ENCODE peak calls at places on chromosomes 5 and 9, in four cellular contexts. G, T, Z and J are unnamed samples.

GRCh38 chr5:148760945-148761638 is 65.3 kb upstream of the ADRB2 start:
- DNase-seq in T (no peak), Z (no peak), G (no peak), J (no peak)

GRCh38 chr5:157312492-157312891 is 46.6 kb downstream of the CYFIP2 start:
- DNase-seq in T (no peak), G (peak; percentile 92), Z (no peak), J (no peak)

GRCh38 chr5:96881511-96882115 is 5.3 kb downstream of the ERAP2 start:
- DNase-seq in G (peak; percentile 50), Z (peak; percentile 62), T (no peak), J (no peak)

GRCh38 chr5:176614805-176615478 is 5.0 kb upstream of the GPRIN1 start:
- DNase-seq in T (no peak), G (peak; percentile 79), Z (no peak), J (no peak)

GRCh38 chr5:74075900-74076484 is 450.0 kb downstream of the ARHGEF28 start:
- DNase-seq in T (no peak), Z (peak; percentile 83), G (peak; percentile 83), J (no peak)

GRCh38 chr9:131608469-131609115 is 63.3 kb downstream of the PRRT1B start:
- DNase-seq in Z (peak; percentile 78), T (peak; percentile 63), G (peak; percentile 76), J (peak; percentile 28)

GRCh38 chr9:68416891-68417570 is 60.6 kb downstream of the PGM5 start:
- DNase-seq in G (peak; percentile 49), T (no peak), Z (no peak), J (no peak)

GRCh38 chr5:167812871-167813270 is 478.6 kb upstream of the WWC1 start:
- DNase-seq in Z (no peak), T (no peak), G (no peak), J (no peak)

GRCh38 chr5:143874312-143874711 is 62.4 kb downstream of the HMHB1 start:
- DNase-seq in G (no peak), T (no peak), Z (no peak), J (no peak)

GRCh38 chr9:114275246-114275994 is 47.5 kb upstream of the ORM1 start:
- DNase-seq in T (no peak), G (peak; percentile 31), Z (no peak), J (no peak)

GRCh38 chr9:114012126-114012525 is 66.0 kb downstream of the AMBP start:
- DNase-seq in Z (no peak), G (no peak), T (no peak), J (no peak)

GRCh38 chr5:180373475-180374269 is 20.5 kb upstream of the GFPT2 start:
- DNase-seq in T (no peak), G (no peak), Z (no peak), J (no peak)

GRCh38 chr5:168364738-168365550 is 73.5 kb downstream of the WWC1 start:
- DNase-seq in T (no peak), G (peak; percentile 48), Z (peak; percentile 88), J (no peak)

GRCh38 chr9:82720515-82720914 is 342.4 kb downstream of the RASEF start:
- DNase-seq in Z (no peak), G (no peak), T (no peak), J (no peak)

GRCh38 chr5:17378346-17378984 is 119.6 kb upstream of the TAF11L2 start:
- DNase-seq in Z (no peak), G (peak; percentile 49), T (no peak), J (no peak)

GRCh38 chr5:10892135-10892910 is 131.3 kb upstream of the DAP start:
- DNase-seq in T (no peak), G (peak; percentile 49), Z (no peak), J (no peak)

GRCh38 chr5:16983972-16984371 is 47.9 kb upstream of the MYO10 start:
- DNase-seq in G (peak; percentile 63), Z (peak; percentile 50), T (no peak), J (no peak)

GRCh38 chr5:180804129-180804601 is 1.6 kb upstream of the MGAT1 start:
- DNase-seq in Z (no peak), G (no peak), T (no peak), J (no peak)

GRCh38 chr9:35069020-35069419 is 3.4 kb downstream of the VCP start:
- DNase-seq in T (no peak), G (no peak), Z (no peak), J (no peak)

GRCh38 chr9:112671256-112671655 is 46.7 kb downstream of the INIP start:
- DNase-seq in G (no peak), Z (no peak), T (no peak), J (no peak)

GRCh38 chr9:30925635-30926034 is 1458.8 kb upstream of the ACO1 start:
- DNase-seq in G (no peak), Z (no peak), T (no peak), J (no peak)

GRCh38 chr9:76852026-76852425 is 53.9 kb downstream of the PRUNE2 start:
- DNase-seq in T (no peak), Z (no peak), G (no peak), J (no peak)
- H3K4me2 ChIP-seq in T (no peak overlapping the region), Z (no peak overlapping the region), G (no peak overlapping the region), J (no peak overlapping the region)

DNA sequence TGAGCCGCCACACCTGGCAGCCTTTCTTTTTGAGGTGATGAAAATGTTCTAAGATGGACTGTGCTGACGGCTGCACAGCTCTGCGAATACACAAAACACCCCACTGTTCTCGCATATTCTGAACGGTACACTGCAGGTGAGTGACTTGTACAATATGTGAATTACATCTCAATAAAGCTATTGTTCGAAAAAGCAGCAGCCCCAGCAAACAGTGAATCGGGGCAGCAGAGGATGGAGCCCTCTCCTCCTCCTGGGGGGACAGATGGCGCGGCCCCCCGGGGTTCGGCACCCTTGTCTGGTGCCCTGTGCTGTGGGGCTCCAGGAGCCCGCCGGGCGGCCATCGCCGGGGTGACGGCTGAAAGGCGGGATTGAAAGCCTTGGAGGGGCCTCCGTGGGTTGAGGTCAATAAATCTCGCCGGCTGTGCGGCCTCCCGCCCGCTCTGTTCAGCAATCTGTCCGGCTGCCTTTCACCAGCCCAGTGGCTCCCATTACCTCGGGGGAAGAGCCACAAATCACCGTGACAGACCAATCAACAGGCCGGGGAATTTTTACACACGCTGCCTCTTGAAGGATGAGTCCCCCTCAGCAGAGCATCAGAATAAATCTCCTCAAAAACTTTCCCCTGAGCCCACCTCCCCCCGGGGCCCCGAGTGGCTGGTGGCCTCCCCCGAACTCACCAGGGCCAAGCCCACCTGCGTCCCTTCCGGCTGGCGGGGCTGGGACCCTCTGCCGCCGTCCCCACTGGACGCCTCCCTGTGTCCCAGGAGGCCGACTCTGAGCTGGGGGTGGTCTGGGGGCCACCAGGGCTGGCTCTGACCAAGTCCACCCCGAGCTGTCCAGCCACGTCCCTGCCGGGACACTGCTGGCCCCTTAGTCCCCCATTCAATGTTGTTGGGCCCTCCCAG is 37.8 kb upstream of the TMEM250 start:
- DNase-seq in G (no peak), T (no peak), Z (no peak), J (no peak)
- TF ChIP-seq EZH2 in G (no peak), T (no peak), Z (no peak), J (peak; percentile 42)

GRCh38 chr5:60494635-60495034 is 205.3 kb downstream of the DEPDC1B start:
- DNase-seq in Z (no peak), T (no peak), G (no peak), J (no peak)
- H3K4me2 ChIP-seq in Z (no peak overlapping the region), T (no peak overlapping the region), G (no peak overlapping the region), J (no peak overlapping the region)

GRCh38 chr5:72109051-72109411 is 1.8 kb downstream of the MAP1B start:
- DNase-seq in Z (no peak), T (no peak), G (no peak), J (no peak)

GRCh38 chr5:72109625-72110024 is 2.4 kb downstream of the MAP1B start:
- DNase-seq in Z (no peak), T (no peak), G (no peak), J (no peak)

GRCh38 chr5:72108200-72109050 is 1.1 kb downstream of the MAP1B start:
- DNase-seq in G (peak; percentile 55), T (no peak), Z (peak; percentile 56), J (no peak)

GRCh38 chr5:72106922-72107873 is at the start of gene MAP1B:
- DNase-seq in G (peak; percentile 32), T (peak; percentile 92), Z (peak; percentile 47), J (no peak)

DNA sequence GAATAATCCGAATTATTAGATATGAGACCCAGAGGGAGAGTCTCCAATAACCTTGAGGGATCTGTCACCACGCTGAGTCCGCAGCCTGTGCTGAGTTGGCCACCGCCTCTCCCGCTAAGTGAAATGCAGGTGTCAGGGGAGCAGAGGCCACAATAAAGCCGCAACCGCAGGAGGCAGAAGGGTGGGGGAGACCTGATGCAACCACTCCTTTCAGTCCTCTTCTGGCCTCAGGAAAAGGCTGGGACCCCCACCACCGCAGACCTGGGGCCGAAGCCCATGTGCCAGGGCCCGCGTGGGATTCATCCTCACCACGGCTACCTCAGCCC is 562 bp downstream of the MAP1B start:
- DNase-seq in T (no peak), G (no peak), Z (peak; percentile 61), J (no peak)
- TF ChIP-seq EZH2 in T (no peak), G (no peak), Z (no peak), J (peak; percentile 53)